ENCODE peak calls at places on chromosomes 3 and 15, in four cellular contexts. D is A549, K is K562, B is HepG2. M is an unnamed sample.

GRCh38 chr15:98878172-98878571 is 129.4 kb downstream of the PGPEP1L start:
- DNase-seq in D (no peak), B (no peak), K (no peak), M (no peak)

GRCh38 chr15:68995754-68996141 is 18.7 kb upstream of the NOX5 start:
- DNase-seq in B (no peak), K (no peak), D (no peak), M (no peak)

GRCh38 chr3:195803309-195803908 is 8.3 kb downstream of the MUC4 start:
- DNase-seq in D (no peak), K (peak), B (no peak), M (no peak)

GRCh38 chr15:99430881-99431401 is 134.8 kb upstream of the MEF2A start:
- DNase-seq in K (no peak), B (no peak), D (no peak), M (peak)

GRCh38 chr3:69569520-69569919 is 169.7 kb upstream of the MITF start:
- DNase-seq in D (no peak), K (no peak), B (no peak), M (no peak)

GRCh38 chr3:42655331-42655888 is 1.9 kb downstream of the ZBTB47 start:
- DNase-seq in B (no peak), D (no peak), K (no peak), M (no peak)

GRCh38 chr3:167662919-167663400 is 9.2 kb upstream of the WDR49 start:
- DNase-seq in K (no peak), B (no peak), D (no peak), M (no peak)

GRCh38 chr15:38560456-38560926 is 4.1 kb downstream of the RASGRP1 start:
- DNase-seq in B (no peak), D (no peak), K (no peak), M (no peak)

GRCh38 chr15:85950101-85950500 is 129.6 kb upstream of the AGBL1 start:
- DNase-seq in B (no peak), D (no peak), K (no peak), M (no peak)

GRCh38 chr15:93212578-93212977 is 123.6 kb upstream of the RGMA start:
- DNase-seq in D (no peak), K (no peak), B (no peak), M (no peak)

GRCh38 chr15:29083858-29084257 is 185.8 kb downstream of the NSMCE3 start:
- DNase-seq in K (no peak), D (no peak), B (no peak), M (no peak)

GRCh38 chr3:11764931-11765363 is 81.7 kb downstream of the TAMM41 start:
- DNase-seq in K (no peak), B (no peak), D (no peak), M (no peak)

GRCh38 chr3:112685956-112686355 is 45.0 kb upstream of the CCDC80 start:
- DNase-seq in B (no peak), K (no peak), D (no peak), M (no peak)

GRCh38 chr15:40163657-40164416 is 3.0 kb downstream of the BUB1B start:
- DNase-seq in B (no peak), D (no peak), K (no peak), M (no peak)

GRCh38 chr3:53724566-53724965 is 121.7 kb downstream of the CHDH start:
- DNase-seq in K (no peak), B (no peak), D (no peak), M (no peak)

GRCh38 chr3:53718462-53718861 is 127.8 kb downstream of the CHDH start:
- DNase-seq in B (no peak), D (no peak), K (no peak), M (no peak)

GRCh38 chr3:53719796-53720195 is 126.4 kb downstream of the CHDH start:
- DNase-seq in B (no peak), D (no peak), K (no peak), M (no peak)

GRCh38 chr3:53725308-53725995 is 120.8 kb downstream of the CHDH start:
- DNase-seq in B (no peak), D (no peak), K (no peak), M (no peak)

GRCh38 chr3:53721187-53721946 is 124.9 kb downstream of the CHDH start:
- DNase-seq in K (no peak), B (no peak), D (no peak), M (no peak)
- TF ChIP-seq HMGXB4 in K (no peak), B (no peak), D (no peak), M (no peak)

GRCh38 chr3:29170894-29171582 is 109.8 kb upstream of the RBMS3 start:
- DNase-seq in K (no peak), D (no peak), B (no peak), M (no peak)
- TF ChIP-seq HMGXB4 in K (no peak), D (no peak), B (no peak), M (no peak)

DNA sequence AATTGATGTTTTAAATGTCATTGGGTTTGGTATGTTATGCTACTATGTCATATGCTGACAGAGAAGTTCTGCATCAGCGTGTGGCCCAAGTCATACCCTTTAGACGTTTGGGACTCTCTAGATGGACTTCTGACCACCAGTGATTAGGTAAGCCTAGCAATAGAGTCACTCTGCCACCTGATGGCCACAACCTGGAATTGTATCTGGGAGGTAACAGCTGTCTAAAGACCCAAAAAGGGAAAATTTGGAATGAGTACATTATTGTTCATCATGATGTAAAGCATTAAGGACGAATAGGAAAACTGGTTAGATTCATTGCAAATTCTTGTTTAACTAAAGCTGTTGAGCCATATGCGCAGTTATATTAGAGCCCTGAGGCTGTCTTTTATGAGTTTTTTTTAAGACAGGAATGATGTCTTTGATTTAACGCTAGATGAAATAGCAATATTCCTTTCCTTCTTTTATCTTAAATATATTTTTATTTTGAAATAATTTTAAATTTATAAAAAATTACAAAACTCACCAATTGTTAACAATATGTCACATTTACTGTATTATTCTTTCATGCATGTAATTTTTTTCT is 63.6 kb downstream of the FAM81A start:
- DNase-seq in D (peak), K (peak), B (peak), M (peak)
- TF ChIP-seq HMGXB4 in D (no peak), K (no peak), B (no peak), M (no peak)

GRCh38 chr3:55719508-55719907 is 232.4 kb upstream of the WNT5A start:
- DNase-seq in B (no peak), D (no peak), K (no peak), M (no peak)

GRCh38 chr3:55718956-55719355 is 231.8 kb upstream of the WNT5A start:
- DNase-seq in B (no peak), K (no peak), D (no peak), M (no peak)

GRCh38 chr3:55718475-55718874 is 231.4 kb upstream of the WNT5A start:
- DNase-seq in D (no peak), B (no peak), K (no peak), M (no peak)

GRCh38 chr3:55716611-55717225 is 229.6 kb upstream of the WNT5A start:
- DNase-seq in D (no peak), K (no peak), B (no peak), M (no peak)

DNA sequence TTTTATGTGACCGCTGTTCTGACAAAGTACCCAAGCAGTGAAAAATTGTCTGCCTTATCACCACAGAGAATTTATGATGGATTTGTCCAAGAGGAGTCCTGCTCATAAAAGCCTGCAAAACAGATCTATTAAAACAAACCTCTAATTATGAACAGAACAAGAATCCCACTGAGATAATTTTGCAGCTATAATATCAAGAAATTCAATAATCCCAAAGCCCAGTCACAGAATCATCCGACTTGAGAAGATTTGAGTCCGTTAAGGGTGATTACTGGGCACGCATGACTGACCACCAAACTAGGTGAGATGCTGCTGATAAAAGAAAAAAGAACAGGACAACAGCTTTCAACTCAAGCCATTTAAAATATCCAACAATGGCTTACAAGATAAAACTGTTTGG is 231.0 kb upstream of the WNT5A start:
- DNase-seq in B (no peak), D (no peak), K (no peak), M (no peak)
- TF ChIP-seq HMGXB4 in B (no peak), D (no peak), K (no peak), M (no peak)

GRCh38 chr15:60935130-60935529 is 294.0 kb downstream of the RORA start:
- DNase-seq in D (no peak), K (no peak), B (no peak), M (no peak)

GRCh38 chr15:60933914-60934885 is 294.9 kb downstream of the RORA start:
- DNase-seq in B (no peak), K (no peak), D (no peak), M (no peak)

GRCh38 chr15:60936186-60936585 is 292.9 kb downstream of the RORA start:
- DNase-seq in D (no peak), K (no peak), B (no peak), M (no peak)

GRCh38 chr15:60941448-60941847 is 287.7 kb downstream of the RORA start:
- DNase-seq in D (no peak), B (no peak), K (no peak), M (no peak)

DNA sequence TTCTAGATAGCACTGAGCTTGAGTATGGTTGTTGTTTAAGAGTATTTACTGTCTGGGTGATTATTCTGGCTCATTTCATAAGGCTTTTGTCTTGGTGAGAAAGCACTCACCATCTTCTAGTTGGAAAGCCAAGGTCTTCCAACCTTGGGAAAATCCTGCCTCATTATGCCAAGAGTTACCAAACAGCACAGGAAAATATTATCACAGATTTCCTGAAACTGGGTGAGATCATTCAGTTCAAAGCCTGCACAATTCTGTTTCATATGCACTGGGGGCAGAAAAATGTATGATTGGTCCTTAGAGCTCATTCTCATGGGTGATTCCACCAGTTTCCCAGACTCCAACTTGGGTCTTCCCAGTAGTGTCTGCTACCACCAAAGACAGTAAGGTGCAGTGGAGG is 291.8 kb downstream of the RORA start:
- DNase-seq in D (no peak), K (no peak), B (no peak), M (no peak)
- TF ChIP-seq HMGXB4 in D (no peak), K (no peak), B (no peak), M (no peak)

DNA sequence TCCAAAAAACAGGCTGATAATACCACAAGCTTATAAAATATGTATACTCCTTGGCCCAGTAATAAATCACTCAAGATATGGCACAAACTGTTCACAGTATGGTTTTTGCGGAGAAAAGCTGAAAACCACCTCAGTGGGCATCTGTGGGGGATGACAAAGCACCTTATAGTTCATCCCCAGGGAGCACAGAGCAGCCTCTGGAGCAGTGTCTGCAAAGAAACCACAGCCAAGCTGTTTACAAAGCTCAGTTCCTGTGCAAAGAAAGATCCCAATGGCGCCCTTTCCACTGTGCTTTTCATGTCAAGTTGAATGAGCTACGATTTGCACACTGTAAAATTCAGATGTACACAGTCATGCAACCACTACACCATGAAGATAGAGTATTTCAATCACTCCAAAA is 2.6 kb upstream of the EFCC1 start:
- DNase-seq in K (no peak), D (no peak), B (no peak), M (no peak)
- TF ChIP-seq HMGXB4 in K (no peak), D (no peak), B (no peak), M (no peak)

GRCh38 chr15:62740141-62741004 is 302.2 kb upstream of the TPM1 start:
- DNase-seq in B (no peak), K (no peak), D (peak), M (no peak)

GRCh38 chr15:62745621-62746180 is 296.8 kb upstream of the TPM1 start:
- DNase-seq in B (no peak), D (no peak), K (no peak), M (no peak)

GRCh38 chr15:62739507-62739906 is 303.0 kb upstream of the TPM1 start:
- DNase-seq in D (no peak), B (no peak), K (no peak), M (no peak)

GRCh38 chr15:62741106-62741505 is 301.4 kb upstream of the TPM1 start:
- DNase-seq in B (no peak), D (no peak), K (no peak), M (no peak)

GRCh38 chr15:62742409-62743171 is 300.0 kb upstream of the TPM1 start:
- DNase-seq in B (peak), D (peak), K (peak), M (peak)
- TF ChIP-seq HMGXB4 in B (peak), D (no peak), K (no peak), M (no peak)

GRCh38 chr3:25354071-25354470 is 74.0 kb upstream of the RARB start:
- DNase-seq in B (no peak), D (no peak), K (no peak), M (no peak)

GRCh38 chr3:25348996-25349576 is 79.0 kb upstream of the RARB start:
- DNase-seq in B (no peak), K (no peak), D (no peak), M (no peak)

GRCh38 chr3:25344609-25345008 is 83.5 kb upstream of the RARB start:
- DNase-seq in B (no peak), D (no peak), K (no peak), M (no peak)

GRCh38 chr3:25350741-25351140 is 77.3 kb upstream of the RARB start:
- DNase-seq in B (no peak), K (no peak), D (no peak), M (no peak)

DNA sequence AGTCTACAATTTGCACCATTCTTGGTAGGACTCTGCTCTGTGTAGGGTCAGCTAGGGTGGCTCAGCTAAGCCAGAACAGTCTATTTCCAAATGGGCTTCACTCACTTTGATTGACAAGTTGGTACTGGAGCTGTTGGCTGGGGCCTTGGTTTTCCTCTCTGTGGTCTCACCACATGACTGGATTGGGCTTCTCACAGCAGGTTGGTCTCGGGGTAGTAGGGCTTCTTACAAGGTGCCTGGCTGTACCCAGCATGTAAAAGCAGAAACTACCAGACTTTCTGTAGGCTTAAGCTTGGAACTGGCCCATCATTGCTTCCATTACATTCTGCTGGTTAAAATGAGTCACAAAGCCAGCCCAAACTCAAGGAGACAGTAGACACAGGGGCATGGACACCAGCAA is 78.2 kb upstream of the RARB start:
- DNase-seq in D (no peak), B (no peak), K (no peak), M (no peak)
- TF ChIP-seq HMGXB4 in D (no peak), B (no peak), K (no peak), M (no peak)